ENCODE peak calls at places on chromosomes 4 and X, in four cellular contexts. C is lower lobe of right lung, P is body of pancreas, Q is HCT116. N is an unnamed sample.

GRCh38 chr4:41106694-41107419 is 107.5 kb downstream of the APBB2 start:
- DNase-seq in P (no peak), C (no peak), Q (no peak), N (no peak)

GRCh38 chrX:39720945-39721344 is 376.8 kb downstream of the BCOR start:
- DNase-seq in Q (no peak), C (no peak), P (no peak), N (no peak)

GRCh38 chr4:145557720-145558119 is 61.5 kb upstream of the MMAA start:
- DNase-seq in P (peak; percentile 65), C (no peak), Q (peak; percentile 42), N (no peak)

GRCh38 chrX:46913710-46914109 is 1.5 kb downstream of the JADE3 start:
- DNase-seq in C (peak; percentile 39), Q (no peak), P (peak; percentile 39), N (no peak)

GRCh38 chr4:17662694-17663093 is 48.3 kb downstream of the MED28 start:
- DNase-seq in C (no peak), P (no peak), Q (no peak), N (no peak)

GRCh38 chr4:10140866-10141759 is 24.5 kb upstream of the WDR1 start:
- DNase-seq in Q (no peak), C (no peak), P (no peak), N (no peak)

GRCh38 chrX:134761788-134762187 is 103.5 kb upstream of the PLAC1 start:
- DNase-seq in C (no peak), P (peak; percentile 12), Q (no peak), N (no peak)

GRCh38 chr4:42654606-42655005 is 2.3 kb downstream of the ATP8A1 start:
- DNase-seq in C (no peak), Q (peak; percentile 4), P (peak; percentile 46), N (peak; percentile 17)

GRCh38 chrX:39299615-39300014 is 498.4 kb downstream of the MID1IP1 start:
- DNase-seq in C (no peak), Q (no peak), P (no peak), N (no peak)

GRCh38 chr4:140963883-140964282 is 169.4 kb downstream of the RNF150 start:
- DNase-seq in Q (no peak), C (no peak), P (no peak), N (no peak)

GRCh38 chrX:71254092-71254941 is at the start of gene ZMYM3:
- DNase-seq in P (peak; percentile 88), Q (peak; percentile 50), C (peak; percentile 90), N (peak; percentile 64)

GRCh38 chrX:136163694-136164093 is 16.4 kb downstream of the FHL1 start:
- DNase-seq in C (no peak), P (no peak), Q (no peak), N (no peak)

GRCh38 chr4:3305610-3306371 is 13.0 kb downstream of the RGS12 start:
- DNase-seq in P (no peak), Q (no peak), C (peak; percentile 32), N (peak; percentile 1)

GRCh38 chrX:13652256-13653021 is 502 bp upstream of the TCEANC start:
- DNase-seq in Q (peak; percentile 13), C (no peak), P (no peak), N (no peak)

GRCh38 chr4:7928711-7929505 is 10.8 kb downstream of the AFAP1 start:
- DNase-seq in P (no peak), C (no peak), Q (peak; percentile 2), N (no peak)

GRCh38 chrX:150683536-150684146 is 9.6 kb upstream of the MTMR1 start:
- DNase-seq in P (no peak), C (no peak), Q (peak; percentile 12), N (no peak)

GRCh38 chr4:105536601-105537000 is 15.8 kb upstream of the ARHGEF38 start:
- DNase-seq in P (no peak), C (no peak), Q (no peak), N (no peak)

GRCh38 chr4:144615182-144615581 is 30.8 kb upstream of the HHIP start:
- DNase-seq in Q (no peak), C (no peak), P (no peak), N (no peak)

GRCh38 chrX:13346646-13347045 is 26.8 kb upstream of the ATXN3L start:
- DNase-seq in P (no peak), C (no peak), Q (no peak), N (no peak)

GRCh38 chr4:73011629-73011985 is 57.9 kb downstream of the COX18 start:
- DNase-seq in Q (no peak), P (no peak), C (no peak), N (no peak)

GRCh38 chr4:79823148-79823763 is 249.8 kb downstream of the ANTXR2 start:
- DNase-seq in P (no peak), Q (no peak), C (no peak), N (no peak)

GRCh38 chrX:11480626-11481025 is 185.1 kb downstream of the ARHGAP6 start:
- DNase-seq in Q (no peak), C (no peak), P (no peak), N (no peak)

GRCh38 chr4:88630756-88631155 is 38.5 kb downstream of the HERC3 start:
- DNase-seq in P (no peak), Q (no peak), C (no peak), N (no peak)

GRCh38 chr4:88628746-88629145 is 36.5 kb downstream of the HERC3 start:
- DNase-seq in C (no peak), P (no peak), Q (no peak), N (no peak)

GRCh38 chr4:88629826-88630225 is 37.5 kb downstream of the HERC3 start:
- DNase-seq in P (no peak), C (no peak), Q (no peak), N (no peak)
- TF ChIP-seq CTCF in P (no peak), C (no peak), Q (no peak), N (no peak)

DNA sequence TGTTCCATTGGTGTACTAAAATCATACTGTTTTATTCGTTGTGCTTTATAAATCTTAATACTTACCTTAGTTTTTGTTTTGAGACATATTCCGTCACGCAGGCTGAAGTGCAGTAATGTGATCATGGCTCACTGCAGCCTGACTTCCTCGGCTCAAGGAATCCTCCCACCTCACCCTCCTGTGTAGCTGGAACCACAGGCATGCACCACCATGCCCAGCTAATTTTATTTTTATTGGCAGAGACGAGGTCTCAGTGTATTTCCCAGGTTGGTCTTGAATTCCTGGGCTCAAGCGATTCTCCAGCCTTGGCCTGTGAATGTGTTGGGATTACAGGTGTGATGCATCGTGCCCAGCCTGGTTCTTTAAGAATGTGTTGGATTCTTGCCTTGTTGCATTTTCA is 24.4 kb upstream of the DCK start:
- DNase-seq in P (no peak), Q (no peak), C (no peak), N (no peak)
- H3K4me1 ChIP-seq in P (no peaks in the 10 kb centered on the region), Q (no peaks in the 10 kb centered on the region), C (no peaks in the 10 kb centered on the region), N (no peaks in the 10 kb centered on the region)

DNA sequence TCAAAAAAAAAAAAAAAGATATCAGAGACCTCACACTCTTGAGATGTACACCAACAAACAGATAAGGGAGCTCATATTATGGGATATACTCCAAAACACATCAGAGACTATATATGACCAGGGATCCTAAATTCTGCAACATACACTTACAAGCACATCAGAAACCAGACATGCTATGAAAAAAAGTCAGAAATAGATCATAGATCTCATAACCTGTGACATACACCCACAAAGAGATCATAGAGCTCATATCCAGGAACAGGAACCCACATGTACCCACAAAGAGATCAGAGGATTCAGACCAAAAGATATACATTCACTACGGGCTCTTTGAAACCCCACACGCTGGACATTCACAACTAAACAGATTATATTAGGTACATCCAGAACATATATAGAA is 30.1 kb downstream of the SUV39H1 start:
- DNase-seq in P (no peak), C (no peak), Q (no peak), N (no peak)
- TF ChIP-seq CTCF in P (no peak), C (no peak), Q (no peak), N (no peak)

DNA sequence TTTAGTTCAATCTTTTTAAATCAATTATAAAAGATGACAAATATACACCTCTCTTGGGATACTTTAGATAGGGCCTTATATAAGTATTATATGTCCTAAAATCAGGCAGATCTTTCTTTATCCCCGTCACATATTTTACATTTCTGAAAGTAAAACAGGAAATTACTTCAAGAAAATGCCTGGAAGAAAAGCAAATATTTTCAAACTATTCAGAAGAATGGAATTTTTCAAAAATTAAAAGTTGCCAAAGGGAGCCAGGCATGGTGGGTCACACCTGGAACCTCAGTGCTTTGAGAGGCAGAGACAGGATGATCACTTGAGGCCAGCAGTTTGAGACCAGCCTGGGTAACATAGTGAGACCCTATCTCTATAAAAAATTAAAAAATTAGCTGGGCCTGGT is 34.4 kb downstream of the MGARP start:
- DNase-seq in C (no peak), P (no peak), Q (no peak), N (no peak)
- H3K4me1 ChIP-seq in C (peaks cover 7% of the 10 kb centered on the region), P (peaks cover 11% of the 10 kb centered on the region), Q (peaks cover 6% of the 10 kb centered on the region), N (peaks cover 9% of the 10 kb centered on the region)

DNA sequence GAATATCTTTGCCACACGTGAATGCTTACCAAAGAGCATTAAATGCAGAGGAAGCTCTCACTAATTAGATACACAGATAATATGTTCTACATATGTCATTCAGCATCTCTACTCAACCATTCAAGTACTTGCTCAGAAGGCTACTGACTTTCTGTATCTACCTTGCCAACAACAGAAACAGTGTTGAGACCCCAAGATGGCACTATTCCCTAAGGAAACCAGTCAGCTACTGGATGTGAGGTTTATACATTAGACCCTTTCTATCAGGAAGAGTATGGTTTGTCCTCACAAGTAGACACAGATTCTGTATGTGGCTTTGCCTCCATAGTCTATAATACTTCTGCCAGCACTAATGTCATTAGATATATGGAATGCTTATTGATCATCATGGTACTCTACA is 443.9 kb upstream of the INTU start:
- DNase-seq in C (no peak), P (no peak), Q (peak; percentile 7), N (no peak)
- TF ChIP-seq CTCF in C (no peak), P (peak; percentile 9), Q (peak; percentile 27), N (no peak)

DNA sequence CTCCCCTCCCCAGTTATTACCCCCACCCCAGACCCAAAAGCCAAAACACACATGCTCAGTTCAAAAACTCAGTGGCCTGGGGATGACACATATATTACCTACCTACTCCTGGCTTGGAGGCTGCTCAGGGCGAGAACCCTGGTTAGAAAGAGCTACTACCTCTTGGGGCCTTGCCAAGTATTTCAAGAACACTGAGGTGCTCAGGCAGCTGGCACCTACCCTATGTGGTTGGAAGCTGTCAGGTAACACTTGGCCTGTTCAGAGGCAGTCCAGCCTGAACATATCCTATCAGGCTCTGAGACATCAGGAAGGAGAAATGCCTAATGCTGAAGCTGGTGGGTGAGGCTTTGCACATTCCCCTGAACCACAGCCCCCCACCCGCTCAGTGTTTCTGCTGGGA is 4.9 kb downstream of the BCAP31 start:
- DNase-seq in P (peak; percentile 78), Q (no peak), C (no peak), N (no peak)
- H3K4me1 ChIP-seq in P (peaks cover 41% of the 10 kb centered on the region), Q (peaks cover 7% of the 10 kb centered on the region), C (peaks cover 12% of the 10 kb centered on the region), N (no peaks in the 10 kb centered on the region)

N was measured in tibial nerve.